ENCODE peak calls at places on chromosomes 16 and 17, in four cellular contexts. One of them, this sample, is unnamed.

GRCh38 chr17:57114085-57114673 is 29.1 kb downstream of the AKAP1 start:
- DNase-seq in NCI-H748 treated with DMSO at 0.1 percent for 48 hours: no peak
- DNase-seq in brain microvascular endothelial cell: no peak
- DNase-seq in EH: peak; percentile 36
- DNase-seq in this sample: no peak

GRCh38 chr17:48055531-48056245 is 7.5 kb downstream of the NFE2L1 start:
- DNase-seq in NCI-H748 treated with DMSO at 0.1 percent for 48 hours: no peak
- DNase-seq in EH: peak; percentile 91
- DNase-seq in brain microvascular endothelial cell: no peak
- DNase-seq in this sample: peak; percentile 79

GRCh38 chr16:71442041-71442440 is at the start of gene TLE7:
- DNase-seq in NCI-H748 treated with DMSO at 0.1 percent for 48 hours: no peak
- DNase-seq in EH: no peak
- DNase-seq in brain microvascular endothelial cell: no peak
- DNase-seq in this sample: no peak

GRCh38 chr17:78263736-78264340 is 32.4 kb downstream of the TMEM235 start:
- DNase-seq in EH: no peak
- DNase-seq in brain microvascular endothelial cell: no peak
- DNase-seq in NCI-H748 treated with DMSO at 0.1 percent for 48 hours: no peak
- DNase-seq in this sample: no peak

GRCh38 chr17:59505610-59506276 is 59.7 kb upstream of the DHX40 start:
- DNase-seq in EH: no peak
- DNase-seq in NCI-H748 treated with DMSO at 0.1 percent for 48 hours: no peak
- DNase-seq in brain microvascular endothelial cell: no peak
- DNase-seq in this sample: no peak

GRCh38 chr16:65641049-65641448 is 519.2 kb upstream of the CDH11 start:
- DNase-seq in brain microvascular endothelial cell: no peak
- DNase-seq in NCI-H748 treated with DMSO at 0.1 percent for 48 hours: no peak
- DNase-seq in EH: no peak
- DNase-seq in this sample: no peak

GRCh38 chr17:78249836-78250806 is 18.7 kb downstream of the TMEM235 start:
- DNase-seq in EH: no peak
- DNase-seq in brain microvascular endothelial cell: no peak
- DNase-seq in NCI-H748 treated with DMSO at 0.1 percent for 48 hours: no peak
- DNase-seq in this sample: no peak

GRCh38 chr16:16934660-16935059 is 536.1 kb downstream of the XYLT1 start:
- DNase-seq in brain microvascular endothelial cell: no peak
- DNase-seq in NCI-H748 treated with DMSO at 0.1 percent for 48 hours: no peak
- DNase-seq in EH: no peak
- DNase-seq in this sample: no peak

GRCh38 chr16:58222532-58223316 is 24.8 kb upstream of the CSNK2A2 start:
- DNase-seq in EH: peak; percentile 36
- DNase-seq in brain microvascular endothelial cell: peak; percentile 27
- DNase-seq in NCI-H748 treated with DMSO at 0.1 percent for 48 hours: no peak
- DNase-seq in this sample: peak; percentile 11

GRCh38 chr16:86668136-86668535 is 89.8 kb downstream of the FOXL1 start:
- DNase-seq in brain microvascular endothelial cell: peak; percentile 91
- DNase-seq in EH: peak; percentile 85
- DNase-seq in NCI-H748 treated with DMSO at 0.1 percent for 48 hours: no peak
- DNase-seq in this sample: peak; percentile 81

GRCh38 chr17:83195330-83196087 is 116.1 kb downstream of the METRNL start:
- DNase-seq in EH: peak; percentile 75
- DNase-seq in brain microvascular endothelial cell: no peak
- DNase-seq in NCI-H748 treated with DMSO at 0.1 percent for 48 hours: no peak
- DNase-seq in this sample: peak; percentile 76

GRCh38 chr16:87006789-87007745 is 310.1 kb downstream of the C16orf95 start:
- DNase-seq in EH: peak; percentile 21
- DNase-seq in brain microvascular endothelial cell: no peak
- DNase-seq in NCI-H748 treated with DMSO at 0.1 percent for 48 hours: no peak
- DNase-seq in this sample: no peak

GRCh38 chr17:28682655-28683054 is 20.6 kb downstream of the SUPT6H start:
- DNase-seq in NCI-H748 treated with DMSO at 0.1 percent for 48 hours: no peak
- DNase-seq in brain microvascular endothelial cell: no peak
- DNase-seq in EH: no peak
- DNase-seq in this sample: no peak

GRCh38 chr17:4738136-4739121 is 1.2 kb upstream of the ZMYND15 start:
- DNase-seq in brain microvascular endothelial cell: no peak
- DNase-seq in EH: no peak
- DNase-seq in NCI-H748 treated with DMSO at 0.1 percent for 48 hours: no peak
- DNase-seq in this sample: no peak

GRCh38 chr17:31586946-31587345 is 195.5 kb downstream of the RAB11FIP4 start:
- DNase-seq in NCI-H748 treated with DMSO at 0.1 percent for 48 hours: no peak
- DNase-seq in brain microvascular endothelial cell: no peak
- DNase-seq in EH: peak; percentile 79
- DNase-seq in this sample: no peak

This sample was measured in astrocyte of the spinal cord.